ENCODE peak calls at places on chromosomes 12 and 14, in eight cellular contexts. O is Peyer's patch; V is osteoblast; G is Panc1; X is naive thymus-derived CD4-positive, alpha-beta T cell; R is PC-3; Z is NT2/D1; L is right lobe of liver. H is an unnamed sample.

GRCh38 chr12:26298785-26299621 is 103.6 kb downstream of the SSPN start:
- DNase-seq in O (no peak), V (peak; percentile 73), G (peak; percentile 97), X (no peak), R (peak; percentile 95), Z (no peak), L (no peak), H (peak; percentile 80)

GRCh38 chr12:105775351-105775750 is 363.4 kb downstream of the NUAK1 start:
- DNase-seq in O (no peak), V (no peak), G (no peak), X (no peak), R (peak; percentile 54), Z (no peak), L (no peak), H (no peak)

GRCh38 chr12:1488908-1489381 is 105.4 kb downstream of the FBXL14 start:
- DNase-seq in O (no peak), V (peak; percentile 46), G (no peak), X (peak; percentile 71), R (no peak), Z (no peak), L (no peak), H (no peak)

GRCh38 chr12:101018540-101018939 is 191.5 kb downstream of the SLC5A8 start:
- DNase-seq in O (no peak), V (no peak), G (no peak), X (no peak), R (peak; percentile 89), Z (peak; percentile 48), L (no peak), H (no peak)

GRCh38 chr12:59372971-59373370 is 222.9 kb upstream of the SLC16A7 start:
- DNase-seq in O (no peak), V (no peak), G (peak; percentile 2), X (no peak), R (peak; percentile 52), Z (peak; percentile 16), L (no peak), H (no peak)

GRCh38 chr14:64734990-64735389 is 30.8 kb downstream of the PLEKHG3 start:
- DNase-seq in O (no peak), V (peak; percentile 1), G (no peak), X (no peak), R (no peak), Z (no peak), L (no peak), H (no peak)

GRCh38 chr14:61706096-61706690 is 10.9 kb downstream of the HIF1A start:
- DNase-seq in O (no peak), V (no peak), G (no peak), X (no peak), R (no peak), Z (no peak), L (no peak), H (no peak)

GRCh38 chr12:14884458-14884878 is 1.2 kb downstream of the MGP start:
- DNase-seq in O (peak; percentile 85), V (no peak), G (no peak), X (peak; percentile 93), R (peak; percentile 67), Z (no peak), L (peak; percentile 81), H (peak; percentile 85)

GRCh38 chr14:100582496-100583165 is 4.6 kb downstream of the BEGAIN start:
- DNase-seq in O (no peak), V (peak; percentile 68), G (no peak), X (no peak), R (no peak), Z (no peak), L (no peak), H (no peak)

GRCh38 chr12:112172556-112173324 is 47.4 kb downstream of the TRAFD1 start:
- DNase-seq in O (no peak), V (no peak), G (no peak), X (no peak), R (no peak), Z (no peak), L (no peak), H (no peak)

GRCh38 chr12:13042666-13043230 is 1.4 kb upstream of the FAM234B start:
- DNase-seq in O (no peak), V (peak; percentile 58), G (no peak), X (no peak), R (no peak), Z (no peak), L (no peak), H (no peak)

GRCh38 chr12:13039557-13039956 is 4.6 kb upstream of the FAM234B start:
- DNase-seq in O (no peak), V (no peak), G (no peak), X (no peak), R (no peak), Z (no peak), L (no peak), H (no peak)

GRCh38 chr12:13041224-13041623 is 3.0 kb upstream of the FAM234B start:
- DNase-seq in O (no peak), V (no peak), G (no peak), X (no peak), R (no peak), Z (no peak), L (no peak), H (no peak)

GRCh38 chr12:13036881-13037280 is 7.3 kb upstream of the FAM234B start:
- DNase-seq in O (no peak), V (no peak), G (no peak), X (no peak), R (no peak), Z (no peak), L (no peak), H (no peak)

GRCh38 chr12:13038491-13039161 is 5.6 kb upstream of the FAM234B start:
- DNase-seq in O (no peak), V (peak; percentile 95), G (no peak), X (no peak), R (no peak), Z (no peak), L (no peak), H (no peak)
- H3K4me3 ChIP-seq in O (no peak overlapping the region), V (no peak overlapping the region), G (no peak overlapping the region), X (no peak overlapping the region), R (no peak overlapping the region), Z (no peak overlapping the region), L (no peak overlapping the region), H (no peak overlapping the region)

DNA sequence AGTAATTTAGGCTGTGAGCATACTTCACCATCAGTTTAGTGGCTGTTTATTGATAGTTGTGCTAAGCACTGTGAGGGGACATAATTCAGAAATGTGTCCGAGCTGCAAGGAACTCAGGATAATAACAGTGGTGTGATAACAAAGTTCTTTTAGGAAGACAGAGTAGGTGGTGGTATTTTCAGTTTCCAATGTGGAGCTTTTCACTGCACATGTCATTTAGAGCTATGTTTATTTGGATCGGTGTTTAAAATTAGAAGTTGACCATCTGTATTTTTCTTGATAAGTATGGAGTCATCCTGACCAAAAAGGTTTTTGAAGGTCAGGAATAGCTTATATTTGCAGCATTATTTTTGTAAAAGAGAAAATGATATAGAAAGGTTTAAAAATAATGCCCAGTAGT is 443.5 kb downstream of the TMTC2 start:
- DNase-seq in O (no peak), V (no peak), G (no peak), X (no peak), R (no peak), Z (no peak), L (no peak), H (no peak)
- H3K4me1 ChIP-seq in O (no peaks in the 10 kb centered on the region), V (no peaks in the 10 kb centered on the region), G (no peaks in the 10 kb centered on the region), X (no peaks in the 10 kb centered on the region), R (no peaks in the 10 kb centered on the region), Z (no peaks in the 10 kb centered on the region), L (no peaks in the 10 kb centered on the region), H (no peaks in the 10 kb centered on the region)

GRCh38 chr12:29582156-29582555 is 84.7 kb upstream of the OVCH1 start:
- DNase-seq in O (no peak), V (no peak), G (no peak), X (no peak), R (no peak), Z (no peak), L (no peak), H (no peak)
- H3K4me3 ChIP-seq in O (no peak overlapping the region), V (no peak overlapping the region), G (no peak overlapping the region), X (no peak overlapping the region), R (peak overlapping the region; percentile 47), Z (no peak overlapping the region), L (no peak overlapping the region), H (no peak overlapping the region)

GRCh38 chr12:7972734-7973488 is 36.9 kb upstream of the SLC2A3 start:
- DNase-seq in O (no peak), V (no peak), G (no peak), X (no peak), R (no peak), Z (no peak), L (no peak), H (no peak)
- H3K4me1 ChIP-seq in O (no peaks in the 10 kb centered on the region), V (peaks cover 8% of the 10 kb centered on the region), G (no peaks in the 10 kb centered on the region), X (peaks cover 13% of the 10 kb centered on the region), R (peaks cover 3% of the 10 kb centered on the region), Z (peaks cover 9% of the 10 kb centered on the region), L (no peaks in the 10 kb centered on the region), H (peaks cover 24% of the 10 kb centered on the region)

GRCh38 chr12:54294914-54295566 is 5.8 kb downstream of the NFE2 start:
- DNase-seq in O (no peak), V (peak; percentile 46), G (no peak), X (no peak), R (no peak), Z (no peak), L (no peak), H (no peak)

GRCh38 chr12:54296393-54297121 is 4.3 kb downstream of the NFE2 start:
- DNase-seq in O (no peak), V (peak; percentile 45), G (no peak), X (no peak), R (no peak), Z (no peak), L (no peak), H (no peak)

GRCh38 chr12:54292083-54292930 is 8.5 kb downstream of the NFE2 start:
- DNase-seq in O (no peak), V (peak; percentile 37), G (no peak), X (no peak), R (no peak), Z (no peak), L (peak; percentile 44), H (no peak)

GRCh38 chr12:54294152-54294913 is 6.5 kb downstream of the NFE2 start:
- DNase-seq in O (peak; percentile 55), V (peak; percentile 89), G (no peak), X (peak; percentile 45), R (peak; percentile 49), Z (no peak), L (peak; percentile 73), H (peak; percentile 27)

GRCh38 chr12:54292931-54293241 is 7.9 kb downstream of the NFE2 start:
- DNase-seq in O (no peak), V (peak; percentile 17), G (no peak), X (no peak), R (no peak), Z (no peak), L (peak; percentile 33), H (no peak)
- H3K4me3 ChIP-seq in O (no peak overlapping the region), V (no peak overlapping the region), G (no peak overlapping the region), X (no peak overlapping the region), R (no peak overlapping the region), Z (no peak overlapping the region), L (no peak overlapping the region), H (no peak overlapping the region)

H was measured in CD4-positive, CD25-positive, alpha-beta regulatory T cell.